ENCODE peak calls at places on chromosomes 6 and 20, in four cellular contexts. P is CD8-positive, alpha-beta T cell; T is left lung; U is ovary. E is an unnamed sample.

GRCh38 chr6:3789896-3790558 is 38.5 kb upstream of the PXDC1 start:
- DNase-seq in P (no peak), T (no peak), U (no peak), E (no peak)

GRCh38 chr20:22339091-22339881 is 245.1 kb downstream of the FOXA2 start:
- DNase-seq in P (no peak), T (no peak), U (no peak), E (peak; percentile 57)

GRCh38 chr6:89430563-89430962 is 2.4 kb upstream of the ANKRD6 start:
- DNase-seq in P (no peak), T (no peak), U (no peak), E (peak; percentile 53)

GRCh38 chr6:107729098-107729497 is 95.0 kb downstream of the SCML4 start:
- DNase-seq in P (no peak), T (no peak), U (no peak), E (no peak)

GRCh38 chr6:72464791-72465691 is 156.8 kb upstream of the KCNQ5 start:
- DNase-seq in P (no peak), T (peak; percentile 38), U (no peak), E (peak; percentile 65)

GRCh38 chr6:128412680-128413079 is 107.7 kb downstream of the PTPRK start:
- DNase-seq in P (no peak), T (no peak), U (no peak), E (no peak)

GRCh38 chr20:9775176-9775575 is 63.7 kb downstream of the PAK5 start:
- DNase-seq in P (no peak), T (no peak), U (no peak), E (no peak)

GRCh38 chr20:20237093-20237959 is 130.6 kb upstream of the INSM1 start:
- DNase-seq in P (no peak), T (no peak), U (no peak), E (peak; percentile 42)

GRCh38 chr20:3727333-3728035 is 5.0 kb upstream of the HSPA12B start:
- DNase-seq in P (no peak), T (no peak), U (peak; percentile 51), E (no peak)

GRCh38 chr6:122020588-122021271 is 378.7 kb upstream of the HSF2 start:
- DNase-seq in P (no peak), T (no peak), U (no peak), E (no peak)

GRCh38 chr6:32226434-32226833 is 2.6 kb upstream of the NOTCH4 start:
- DNase-seq in P (no peak), T (no peak), U (no peak), E (no peak)

GRCh38 chr6:56890683-56891429 is 64.1 kb upstream of the BEND6 start:
- DNase-seq in P (no peak), T (no peak), U (no peak), E (no peak)

GRCh38 chr6:128036808-128037570 is 136.1 kb upstream of the THEMIS start:
- DNase-seq in P (no peak), T (no peak), U (no peak), E (no peak)

GRCh38 chr6:169176361-169176991 is 77.2 kb downstream of the THBS2 start:
- DNase-seq in P (no peak), T (no peak), U (no peak), E (no peak)

GRCh38 chr6:26581164-26581915 is 15.4 kb upstream of the ABT1 start:
- DNase-seq in P (no peak), T (no peak), U (no peak), E (no peak)

GRCh38 chr6:161368514-161368913 is 94.7 kb upstream of the AGPAT4 start:
- DNase-seq in P (no peak), T (no peak), U (no peak), E (no peak)

GRCh38 chr6:125153541-125154183 is at the start of gene TPD52L1:
- DNase-seq in P (peak; percentile 34), T (peak; percentile 86), U (peak; percentile 80), E (peak; percentile 91)

GRCh38 chr6:52284460-52285173 is at the start of gene MCM3:
- DNase-seq in P (peak; percentile 91), T (peak; percentile 98), U (peak; percentile 95), E (peak; percentile 97)

GRCh38 chr6:2976571-2977085 is 5.3 kb upstream of the SERPINB6 start:
- DNase-seq in P (no peak), T (no peak), U (no peak), E (no peak)

GRCh38 chr20:50959543-50960126 is 1.0 kb downstream of the MOCS3 start:
- DNase-seq in P (no peak), T (no peak), U (no peak), E (no peak)

GRCh38 chr6:61977116-61977515 is 308.9 kb downstream of the KHDRBS2 start:
- DNase-seq in P (no peak), T (no peak), U (no peak), E (no peak)

GRCh38 chr20:15296422-15296821 is 959.0 kb upstream of the FLRT3 start:
- DNase-seq in P (no peak), T (no peak), U (no peak), E (no peak)

GRCh38 chr20:5036828-5037227 is 35.5 kb upstream of the SLC23A2 start:
- DNase-seq in P (no peak), T (no peak), U (no peak), E (no peak)
- H3K27ac ChIP-seq in P (no peak overlapping the region), T (no peak overlapping the region), U (no peak overlapping the region), E (no peak overlapping the region)

GRCh38 chr6:14383393-14384174 is 266.0 kb downstream of the CD83 start:
- DNase-seq in P (no peak), T (no peak), U (no peak), E (peak; percentile 17)
- H3K27ac ChIP-seq in P (no peak overlapping the region), T (no peak overlapping the region), U (no peak overlapping the region), E (no peak overlapping the region)

DNA sequence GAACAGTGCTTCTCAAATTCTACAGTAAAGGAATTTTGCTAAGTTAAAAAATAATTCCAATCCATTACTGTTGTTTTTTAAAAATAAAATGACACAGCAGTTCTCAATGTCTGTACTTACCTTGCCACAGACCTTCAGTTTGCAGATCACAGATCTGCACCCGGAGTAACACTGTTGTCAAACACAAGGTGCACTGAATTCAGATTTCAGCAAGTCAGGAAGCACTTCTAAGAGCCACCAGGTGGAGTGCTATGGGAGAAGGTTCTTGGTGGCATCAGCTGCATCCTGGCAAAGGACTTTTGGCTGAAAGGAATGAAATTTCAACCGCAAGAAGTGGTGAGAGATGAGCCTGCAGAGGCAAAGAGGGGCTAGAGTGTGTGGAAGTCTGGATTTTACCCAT is 17.4 kb downstream of the RSPH4A start:
- DNase-seq in P (no peak), T (no peak), U (no peak), E (peak; percentile 33)
- H3K27ac ChIP-seq in P (no peak overlapping the region), T (no peak overlapping the region), U (no peak overlapping the region), E (no peak overlapping the region)

GRCh38 chr20:38127011-38127621 is 38.0 kb downstream of the TGM2 start:
- DNase-seq in P (no peak), T (no peak), U (peak; percentile 30), E (no peak)
- H3K27ac ChIP-seq in P (no peak overlapping the region), T (peak overlapping the region; percentile 33), U (peak overlapping the region; percentile 4), E (peak overlapping the region; percentile 25)

GRCh38 chr20:2337142-2337541 is 41.3 kb downstream of the TGM3 start:
- DNase-seq in P (no peak), T (no peak), U (no peak), E (no peak)
- H3K27ac ChIP-seq in P (no peak overlapping the region), T (no peak overlapping the region), U (no peak overlapping the region), E (no peak overlapping the region)

DNA sequence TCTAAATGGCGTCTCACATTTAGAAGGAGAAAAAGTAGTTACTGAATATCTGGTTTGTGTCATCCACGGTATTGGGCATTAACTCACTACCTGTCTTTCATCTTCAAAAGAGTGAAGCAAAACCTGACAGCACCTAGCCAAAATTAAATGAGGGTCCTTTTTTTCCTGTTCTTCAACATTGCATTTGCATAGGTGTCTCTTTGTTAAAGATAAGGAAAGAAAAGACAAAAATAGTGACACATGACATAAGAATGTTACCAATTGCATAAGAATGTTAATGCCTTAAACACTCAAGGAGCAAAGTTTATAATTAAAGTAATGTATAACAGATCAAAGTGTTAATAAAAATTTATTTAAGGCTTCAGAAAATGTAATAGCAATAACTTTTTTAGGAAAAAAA is 61.4 kb upstream of the MANEA start:
- DNase-seq in P (no peak), T (no peak), U (no peak), E (no peak)
- H3K27ac ChIP-seq in P (no peak overlapping the region), T (no peak overlapping the region), U (no peak overlapping the region), E (no peak overlapping the region)

GRCh38 chr20:41452226-41452625 is 85.6 kb upstream of the EMILIN3 start:
- DNase-seq in P (no peak), T (no peak), U (no peak), E (no peak)

GRCh38 chr20:41456341-41456740 is 89.7 kb upstream of the EMILIN3 start:
- DNase-seq in P (no peak), T (no peak), U (no peak), E (no peak)

GRCh38 chr20:41454250-41454649 is 87.6 kb upstream of the EMILIN3 start:
- DNase-seq in P (no peak), T (no peak), U (no peak), E (no peak)

GRCh38 chr20:41453006-41453950 is 86.7 kb upstream of the EMILIN3 start:
- DNase-seq in P (no peak), T (no peak), U (no peak), E (no peak)

GRCh38 chr20:41457173-41457857 is 90.7 kb upstream of the EMILIN3 start:
- DNase-seq in P (no peak), T (no peak), U (no peak), E (no peak)
- H3K27ac ChIP-seq in P (no peak overlapping the region), T (no peak overlapping the region), U (no peak overlapping the region), E (no peak overlapping the region)

GRCh38 chr6:134533991-134534390 is 216.1 kb upstream of the SGK1 start:
- DNase-seq in P (no peak), T (no peak), U (no peak), E (peak; percentile 58)
- H3K27ac ChIP-seq in P (no peak overlapping the region), T (peak overlapping the region; percentile 33), U (no peak overlapping the region), E (no peak overlapping the region)

GRCh38 chr20:63253438-63254236 is 626 bp downstream of the NKAIN4 start:
- DNase-seq in P (no peak), T (no peak), U (no peak), E (no peak)
- H3K27ac ChIP-seq in P (no peak overlapping the region), T (no peak overlapping the region), U (no peak overlapping the region), E (no peak overlapping the region)

E was measured in body of pancreas.